ENCODE peak calls at places on chromosomes 1 and 21, in eight cellular contexts. R, T, H, J, U, F, C and S are unnamed samples.

GRCh38 chr1:236206548-236206947 is 64.2 kb downstream of the GPR137B start:
- DNase-seq in R (no peak), T (no peak), H (no peak), J (no peak), U (no peak), F (no peak), C (no peak), S (no peak)

GRCh38 chr21:42171091-42172053 is 47.6 kb upstream of the ABCG1 start:
- DNase-seq in R (peak; percentile 46), T (no peak), H (no peak), J (no peak), U (no peak), F (no peak), C (peak; percentile 57), S (no peak)

GRCh38 chr1:110554871-110555801 is 36.2 kb upstream of the KCNA10 start:
- DNase-seq in R (no peak), T (peak; percentile 89), H (peak; percentile 2), J (no peak), U (no peak), F (no peak), C (no peak), S (no peak)

GRCh38 chr1:173954179-173954578 is 37.1 kb upstream of the SERPINC1 start:
- DNase-seq in R (no peak), T (no peak), H (no peak), J (no peak), U (no peak), F (no peak), C (no peak), S (no peak)

GRCh38 chr1:207644852-207645631 is at the start of gene CR1L:
- DNase-seq in R (peak; percentile 77), T (peak; percentile 83), H (peak; percentile 36), J (no peak), U (no peak), F (no peak), C (no peak), S (peak; percentile 22)

GRCh38 chr1:245810789-245811337 is 656.1 kb downstream of the KIF26B start:
- DNase-seq in R (no peak), T (no peak), H (no peak), J (no peak), U (no peak), F (no peak), C (peak; percentile 67), S (no peak)

GRCh38 chr1:27342778-27343638 is 1.2 kb downstream of the SYTL1 start:
- DNase-seq in R (peak; percentile 89), T (no peak), H (no peak), J (no peak), U (no peak), F (no peak), C (peak; percentile 76), S (no peak)

GRCh38 chr1:93516164-93516563 is 68.2 kb downstream of the FNBP1L start:
- DNase-seq in R (no peak), T (no peak), H (no peak), J (no peak), U (no peak), F (no peak), C (no peak), S (no peak)

GRCh38 chr1:6961905-6962304 is 176.7 kb downstream of the CAMTA1 start:
- DNase-seq in R (no peak), T (no peak), H (no peak), J (no peak), U (no peak), F (no peak), C (no peak), S (no peak)

GRCh38 chr1:33237579-33237978 is 18.7 kb upstream of the ZNF362 start:
- DNase-seq in R (no peak), T (no peak), H (no peak), J (no peak), U (no peak), F (no peak), C (no peak), S (no peak)

GRCh38 chr1:101520302-101520701 is 283.5 kb downstream of the S1PR1 start:
- DNase-seq in R (peak; percentile 2), T (peak; percentile 42), H (peak; percentile 61), J (no peak), U (peak; percentile 7), F (peak; percentile 3), C (peak; percentile 42), S (peak; percentile 21)

GRCh38 chr21:28832013-28832714 is 160.5 kb downstream of the LTN1 start:
- DNase-seq in R (peak; percentile 13), T (no peak), H (no peak), J (no peak), U (no peak), F (no peak), C (no peak), S (no peak)

GRCh38 chr1:64986903-64987871 is 20.8 kb upstream of the JAK1 start:
- DNase-seq in R (no peak), T (no peak), H (peak; percentile 31), J (no peak), U (no peak), F (no peak), C (peak; percentile 12), S (no peak)

GRCh38 chr1:20685739-20686138 is 24.6 kb upstream of the DDOST start:
- DNase-seq in R (no peak), T (no peak), H (no peak), J (no peak), U (no peak), F (no peak), C (no peak), S (no peak)

DNA sequence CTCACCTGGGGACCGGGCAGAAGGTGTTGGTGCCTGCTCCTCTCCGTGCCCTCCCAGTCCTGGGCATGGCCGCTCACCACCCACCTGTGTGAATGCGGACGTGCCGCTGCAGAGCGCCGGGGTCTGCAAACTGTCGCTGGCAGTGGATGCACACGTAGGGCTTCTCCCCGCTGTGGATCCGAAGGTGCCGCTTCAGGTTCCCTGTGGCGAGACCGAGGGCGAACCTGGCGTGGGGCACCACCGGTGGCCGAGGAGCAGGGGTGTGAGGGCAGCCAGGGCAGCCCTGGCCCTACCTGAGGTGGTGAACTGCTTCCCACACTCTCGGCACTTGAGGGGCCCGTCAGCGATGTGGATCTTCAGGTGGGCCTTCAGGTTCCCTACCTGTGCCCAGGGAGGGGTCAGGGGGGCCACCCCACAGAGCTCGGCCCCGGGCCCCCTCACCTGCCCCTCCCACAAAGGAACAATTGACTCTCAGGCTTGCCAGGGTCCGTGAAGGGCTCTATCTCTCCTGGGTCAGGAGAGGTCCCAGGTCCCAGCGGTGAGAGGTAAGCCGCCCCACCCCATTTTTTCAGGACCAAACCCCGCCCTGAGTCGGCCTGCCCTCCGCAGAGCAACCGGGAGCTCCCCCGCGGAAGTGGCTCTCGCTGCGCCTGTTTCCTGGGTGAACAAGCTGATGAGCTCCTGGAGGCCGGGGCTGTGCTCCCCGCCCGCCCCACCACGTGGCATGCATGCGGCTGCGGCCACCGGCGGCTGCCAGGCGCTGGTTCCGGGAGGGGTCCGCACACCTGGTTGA is 32.2 kb downstream of the ZBTB17 start:
- DNase-seq in R (no peak), T (no peak), H (no peak), J (no peak), U (no peak), F (no peak), C (no peak), S (no peak)
- TF ChIP-seq CTCF in R (no peak), T (no peak), H (no peak), J (no peak), U (no peak), F (no peak), C (no peak), S (no peak)

GRCh38 chr1:240417317-240417716 is 194.6 kb downstream of the GREM2 start:
- DNase-seq in R (no peak), T (peak; percentile 11), H (no peak), J (no peak), U (no peak), F (no peak), C (no peak), S (no peak)
- H3K4me3 ChIP-seq in R (no peak overlapping the region), T (no peak overlapping the region), H (no peak overlapping the region), J (no peak overlapping the region), U (no peak overlapping the region), F (no peak overlapping the region), C (no peak overlapping the region), S (no peak overlapping the region)

GRCh38 chr1:17661546-17662157 is 93.5 kb upstream of the ACTL8 start:
- DNase-seq in R (peak; percentile 56), T (peak; percentile 93), H (peak; percentile 54), J (peak; percentile 23), U (no peak), F (no peak), C (peak; percentile 55), S (no peak)
- TF ChIP-seq CTCF in R (peak; percentile 89), T (peak; percentile 91), H (peak; percentile 90), J (peak; percentile 89), U (peak; percentile 90), F (peak; percentile 83), C (peak; percentile 95), S (peak; percentile 91)

DNA sequence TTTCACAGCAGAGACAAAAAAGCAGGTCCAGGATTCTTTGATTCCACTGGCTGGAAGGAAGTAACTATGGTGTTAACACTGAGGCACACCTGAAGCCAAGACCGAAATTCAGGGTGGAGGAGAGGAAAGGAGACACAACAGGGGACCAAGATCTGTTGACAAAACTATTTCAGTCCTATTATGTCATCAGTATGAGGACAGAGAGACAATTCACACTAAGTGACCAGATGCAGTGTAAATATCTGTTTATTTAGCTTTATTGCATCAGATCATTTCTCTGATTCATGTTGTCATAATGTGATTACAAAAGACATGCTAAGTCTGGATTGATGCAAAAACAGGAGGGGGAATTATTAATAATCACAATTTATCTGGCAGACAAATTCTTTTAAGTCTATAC is 118.8 kb downstream of the SIPA1L2 start:
- DNase-seq in R (no peak), T (no peak), H (peak; percentile 9), J (no peak), U (no peak), F (no peak), C (no peak), S (no peak)
- H3K4me3 ChIP-seq in R (no peak overlapping the region), T (no peak overlapping the region), H (no peak overlapping the region), J (no peak overlapping the region), U (no peak overlapping the region), F (no peak overlapping the region), C (no peak overlapping the region), S (no peak overlapping the region)

DNA sequence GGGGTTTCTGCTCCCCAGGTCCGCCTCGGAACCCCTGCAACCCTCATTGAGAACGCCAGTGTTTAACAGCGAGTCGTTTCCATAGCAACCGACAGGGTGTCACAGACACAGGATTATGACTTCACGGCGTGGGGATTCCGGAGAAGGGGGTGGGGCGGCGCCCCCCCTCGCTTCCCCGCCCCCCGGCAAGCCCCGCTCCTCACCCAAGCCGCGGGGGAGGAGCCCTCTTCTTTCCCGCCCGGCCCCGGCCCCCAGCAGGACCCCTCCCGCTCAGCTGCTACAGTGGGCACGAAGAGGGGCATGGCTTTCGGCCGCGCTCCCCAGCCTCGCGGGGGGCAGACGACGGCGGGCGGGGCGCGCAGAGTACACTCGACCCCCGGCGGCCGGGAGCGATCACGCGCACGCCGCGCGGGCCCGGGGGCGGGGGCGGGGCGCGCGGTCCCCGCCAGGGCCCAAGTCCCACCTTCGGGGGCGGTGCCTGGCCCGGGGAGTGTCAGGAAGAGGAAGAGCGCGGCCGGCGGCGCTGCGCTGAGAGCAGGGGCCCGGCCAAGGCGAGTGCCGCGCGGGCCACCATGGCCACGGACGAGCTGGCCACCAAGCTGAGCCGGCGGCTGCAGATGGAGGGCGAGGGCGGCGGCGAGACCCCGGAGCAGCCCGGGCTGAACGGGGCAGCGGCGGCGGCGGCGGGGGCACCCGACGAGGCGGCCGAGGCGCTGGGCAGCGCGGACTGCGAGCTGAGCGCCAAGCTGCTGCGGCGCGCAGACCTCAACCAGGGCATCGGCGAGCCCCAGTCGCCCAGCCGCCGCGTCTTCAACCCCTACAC is at the start of gene EFHD2:
- DNase-seq in R (peak; percentile 80), T (peak; percentile 96), H (peak; percentile 71), J (no peak), U (peak; percentile 39), F (no peak), C (peak; percentile 86), S (no peak)
- TF ChIP-seq CTCF in R (no peak), T (no peak), H (no peak), J (no peak), U (no peak), F (no peak), C (no peak), S (no peak)